ENCODE peak calls at places on chromosome X, in six cellular contexts. One of them, this sample, is unnamed.

GRCh38 chrX:123959281-123960063 is 2.0 kb upstream of the STAG2 start:
- DNase-seq in stimulated activated CD8-positive, alpha-beta memory T cell treated with anti-CD3 and anti-CD28 coated beads, Interleukin-2, amount 100 ng/mL, for 48 hours: no peak
- DNase-seq in activated naive CD8-positive, alpha-beta T cell treated with anti-CD3 and anti-CD28 coated beads, Interleukin-2, amount 10 ng/mL, durations not matched to agents 7 days and 5 days: peak
- DNase-seq in cerebellar cortex: peak
- DNase-seq in activated CD4-positive, alpha-beta T cell treated with anti-CD3 and anti-CD28 coated beads, Interleukin-2, amount 50 U/mL, for 1 hour: peak
- DNase-seq in left cardiac atrium: peak
- DNase-seq in this sample: peak

GRCh38 chrX:150146271-150146888 is 208.1 kb upstream of the EOLA2 start:
- DNase-seq in activated naive CD8-positive, alpha-beta T cell treated with anti-CD3 and anti-CD28 coated beads, Interleukin-2, amount 10 ng/mL, durations not matched to agents 7 days and 5 days: no peak
- DNase-seq in cerebellar cortex: no peak
- DNase-seq in activated CD4-positive, alpha-beta T cell treated with anti-CD3 and anti-CD28 coated beads, Interleukin-2, amount 50 U/mL, for 1 hour: no peak
- DNase-seq in stimulated activated CD8-positive, alpha-beta memory T cell treated with anti-CD3 and anti-CD28 coated beads, Interleukin-2, amount 100 ng/mL, for 48 hours: no peak
- DNase-seq in left cardiac atrium: peak
- DNase-seq in this sample: no peak

GRCh38 chrX:36573720-36574119 is 434.4 kb upstream of the FAM47C start:
- DNase-seq in stimulated activated CD8-positive, alpha-beta memory T cell treated with anti-CD3 and anti-CD28 coated beads, Interleukin-2, amount 100 ng/mL, for 48 hours: no peak
- DNase-seq in activated naive CD8-positive, alpha-beta T cell treated with anti-CD3 and anti-CD28 coated beads, Interleukin-2, amount 10 ng/mL, durations not matched to agents 7 days and 5 days: no peak
- DNase-seq in cerebellar cortex: no peak
- DNase-seq in activated CD4-positive, alpha-beta T cell treated with anti-CD3 and anti-CD28 coated beads, Interleukin-2, amount 50 U/mL, for 1 hour: no peak
- DNase-seq in left cardiac atrium: no peak
- DNase-seq in this sample: no peak

GRCh38 chrX:12080265-12080664 is 58.0 kb upstream of the FRMPD4 start:
- DNase-seq in stimulated activated CD8-positive, alpha-beta memory T cell treated with anti-CD3 and anti-CD28 coated beads, Interleukin-2, amount 100 ng/mL, for 48 hours: no peak
- DNase-seq in activated CD4-positive, alpha-beta T cell treated with anti-CD3 and anti-CD28 coated beads, Interleukin-2, amount 50 U/mL, for 1 hour: no peak
- DNase-seq in cerebellar cortex: peak
- DNase-seq in activated naive CD8-positive, alpha-beta T cell treated with anti-CD3 and anti-CD28 coated beads, Interleukin-2, amount 10 ng/mL, durations not matched to agents 7 days and 5 days: no peak
- DNase-seq in left cardiac atrium: no peak
- DNase-seq in this sample: no peak

GRCh38 chrX:38879631-38880220 is 78.5 kb downstream of the MID1IP1 start:
- DNase-seq in left cardiac atrium: no peak
- DNase-seq in activated naive CD8-positive, alpha-beta T cell treated with anti-CD3 and anti-CD28 coated beads, Interleukin-2, amount 10 ng/mL, durations not matched to agents 7 days and 5 days: no peak
- DNase-seq in stimulated activated CD8-positive, alpha-beta memory T cell treated with anti-CD3 and anti-CD28 coated beads, Interleukin-2, amount 100 ng/mL, for 48 hours: no peak
- DNase-seq in activated CD4-positive, alpha-beta T cell treated with anti-CD3 and anti-CD28 coated beads, Interleukin-2, amount 50 U/mL, for 1 hour: no peak
- DNase-seq in cerebellar cortex: no peak
- DNase-seq in this sample: peak

GRCh38 chrX:68196939-68197791 is 236.1 kb downstream of the OPHN1 start:
- DNase-seq in activated naive CD8-positive, alpha-beta T cell treated with anti-CD3 and anti-CD28 coated beads, Interleukin-2, amount 10 ng/mL, durations not matched to agents 7 days and 5 days: no peak
- DNase-seq in activated CD4-positive, alpha-beta T cell treated with anti-CD3 and anti-CD28 coated beads, Interleukin-2, amount 50 U/mL, for 1 hour: no peak
- DNase-seq in cerebellar cortex: peak
- DNase-seq in left cardiac atrium: no peak
- DNase-seq in stimulated activated CD8-positive, alpha-beta memory T cell treated with anti-CD3 and anti-CD28 coated beads, Interleukin-2, amount 100 ng/mL, for 48 hours: no peak
- DNase-seq in this sample: no peak

GRCh38 chrX:10379848-10380247 is 223.1 kb downstream of the CLCN4 start:
- DNase-seq in stimulated activated CD8-positive, alpha-beta memory T cell treated with anti-CD3 and anti-CD28 coated beads, Interleukin-2, amount 100 ng/mL, for 48 hours: no peak
- DNase-seq in left cardiac atrium: no peak
- DNase-seq in activated CD4-positive, alpha-beta T cell treated with anti-CD3 and anti-CD28 coated beads, Interleukin-2, amount 50 U/mL, for 1 hour: no peak
- DNase-seq in cerebellar cortex: no peak
- DNase-seq in activated naive CD8-positive, alpha-beta T cell treated with anti-CD3 and anti-CD28 coated beads, Interleukin-2, amount 10 ng/mL, durations not matched to agents 7 days and 5 days: no peak
- DNase-seq in this sample: no peak

GRCh38 chrX:48948589-48948988 is 8.8 kb downstream of the OTUD5 start:
- DNase-seq in stimulated activated CD8-positive, alpha-beta memory T cell treated with anti-CD3 and anti-CD28 coated beads, Interleukin-2, amount 100 ng/mL, for 48 hours: no peak
- DNase-seq in activated naive CD8-positive, alpha-beta T cell treated with anti-CD3 and anti-CD28 coated beads, Interleukin-2, amount 10 ng/mL, durations not matched to agents 7 days and 5 days: no peak
- DNase-seq in cerebellar cortex: no peak
- DNase-seq in left cardiac atrium: no peak
- DNase-seq in activated CD4-positive, alpha-beta T cell treated with anti-CD3 and anti-CD28 coated beads, Interleukin-2, amount 50 U/mL, for 1 hour: no peak
- DNase-seq in this sample: no peak

GRCh38 chrX:154490021-154490413 is 412 bp downstream of the SLC10A3 start:
- DNase-seq in stimulated activated CD8-positive, alpha-beta memory T cell treated with anti-CD3 and anti-CD28 coated beads, Interleukin-2, amount 100 ng/mL, for 48 hours: no peak
- DNase-seq in activated CD4-positive, alpha-beta T cell treated with anti-CD3 and anti-CD28 coated beads, Interleukin-2, amount 50 U/mL, for 1 hour: no peak
- DNase-seq in activated naive CD8-positive, alpha-beta T cell treated with anti-CD3 and anti-CD28 coated beads, Interleukin-2, amount 10 ng/mL, durations not matched to agents 7 days and 5 days: no peak
- DNase-seq in left cardiac atrium: peak
- DNase-seq in cerebellar cortex: peak
- DNase-seq in this sample: no peak

GRCh38 chrX:124388562-124388961 is 42.2 kb downstream of the SH2D1A start:
- DNase-seq in stimulated activated CD8-positive, alpha-beta memory T cell treated with anti-CD3 and anti-CD28 coated beads, Interleukin-2, amount 100 ng/mL, for 48 hours: peak
- DNase-seq in activated naive CD8-positive, alpha-beta T cell treated with anti-CD3 and anti-CD28 coated beads, Interleukin-2, amount 10 ng/mL, durations not matched to agents 7 days and 5 days: peak
- DNase-seq in cerebellar cortex: peak
- DNase-seq in activated CD4-positive, alpha-beta T cell treated with anti-CD3 and anti-CD28 coated beads, Interleukin-2, amount 50 U/mL, for 1 hour: peak
- DNase-seq in left cardiac atrium: peak
- DNase-seq in this sample: peak

GRCh38 chrX:9291666-9292065 is 173.2 kb upstream of the TBL1X start:
- DNase-seq in stimulated activated CD8-positive, alpha-beta memory T cell treated with anti-CD3 and anti-CD28 coated beads, Interleukin-2, amount 100 ng/mL, for 48 hours: no peak
- DNase-seq in activated CD4-positive, alpha-beta T cell treated with anti-CD3 and anti-CD28 coated beads, Interleukin-2, amount 50 U/mL, for 1 hour: no peak
- DNase-seq in cerebellar cortex: no peak
- DNase-seq in activated naive CD8-positive, alpha-beta T cell treated with anti-CD3 and anti-CD28 coated beads, Interleukin-2, amount 10 ng/mL, durations not matched to agents 7 days and 5 days: no peak
- DNase-seq in left cardiac atrium: no peak
- DNase-seq in this sample: no peak

GRCh38 chrX:77009691-77010090 is 437.5 kb upstream of the FGF16 start:
- DNase-seq in activated CD4-positive, alpha-beta T cell treated with anti-CD3 and anti-CD28 coated beads, Interleukin-2, amount 50 U/mL, for 1 hour: no peak
- DNase-seq in activated naive CD8-positive, alpha-beta T cell treated with anti-CD3 and anti-CD28 coated beads, Interleukin-2, amount 10 ng/mL, durations not matched to agents 7 days and 5 days: no peak
- DNase-seq in left cardiac atrium: no peak
- DNase-seq in stimulated activated CD8-positive, alpha-beta memory T cell treated with anti-CD3 and anti-CD28 coated beads, Interleukin-2, amount 100 ng/mL, for 48 hours: no peak
- DNase-seq in cerebellar cortex: no peak
- DNase-seq in this sample: no peak

GRCh38 chrX:8879750-8880149 is 78.6 kb upstream of the FAM9A start:
- DNase-seq in stimulated activated CD8-positive, alpha-beta memory T cell treated with anti-CD3 and anti-CD28 coated beads, Interleukin-2, amount 100 ng/mL, for 48 hours: peak
- DNase-seq in activated CD4-positive, alpha-beta T cell treated with anti-CD3 and anti-CD28 coated beads, Interleukin-2, amount 50 U/mL, for 1 hour: peak
- DNase-seq in cerebellar cortex: no peak
- DNase-seq in activated naive CD8-positive, alpha-beta T cell treated with anti-CD3 and anti-CD28 coated beads, Interleukin-2, amount 10 ng/mL, durations not matched to agents 7 days and 5 days: peak
- DNase-seq in left cardiac atrium: no peak
- DNase-seq in this sample: no peak

GRCh38 chrX:84156831-84157230 is 31.2 kb downstream of the RPS6KA6 start:
- DNase-seq in cerebellar cortex: no peak
- DNase-seq in activated naive CD8-positive, alpha-beta T cell treated with anti-CD3 and anti-CD28 coated beads, Interleukin-2, amount 10 ng/mL, durations not matched to agents 7 days and 5 days: no peak
- DNase-seq in activated CD4-positive, alpha-beta T cell treated with anti-CD3 and anti-CD28 coated beads, Interleukin-2, amount 50 U/mL, for 1 hour: no peak
- DNase-seq in stimulated activated CD8-positive, alpha-beta memory T cell treated with anti-CD3 and anti-CD28 coated beads, Interleukin-2, amount 100 ng/mL, for 48 hours: no peak
- DNase-seq in left cardiac atrium: no peak
- DNase-seq in this sample: no peak

GRCh38 chrX:25012793-25013592 is 2.8 kb downstream of the ARX start:
- DNase-seq in activated CD4-positive, alpha-beta T cell treated with anti-CD3 and anti-CD28 coated beads, Interleukin-2, amount 50 U/mL, for 1 hour: no peak
- DNase-seq in stimulated activated CD8-positive, alpha-beta memory T cell treated with anti-CD3 and anti-CD28 coated beads, Interleukin-2, amount 100 ng/mL, for 48 hours: no peak
- DNase-seq in activated naive CD8-positive, alpha-beta T cell treated with anti-CD3 and anti-CD28 coated beads, Interleukin-2, amount 10 ng/mL, durations not matched to agents 7 days and 5 days: peak
- DNase-seq in left cardiac atrium: no peak
- DNase-seq in cerebellar cortex: no peak
- DNase-seq in this sample: no peak

GRCh38 chrX:356385-357034 is 30.2 kb downstream of the PPP2R3B start:
- DNase-seq in activated CD4-positive, alpha-beta T cell treated with anti-CD3 and anti-CD28 coated beads, Interleukin-2, amount 50 U/mL, for 1 hour: no peak
- DNase-seq in stimulated activated CD8-positive, alpha-beta memory T cell treated with anti-CD3 and anti-CD28 coated beads, Interleukin-2, amount 100 ng/mL, for 48 hours: no peak
- DNase-seq in left cardiac atrium: no peak
- DNase-seq in activated naive CD8-positive, alpha-beta T cell treated with anti-CD3 and anti-CD28 coated beads, Interleukin-2, amount 10 ng/mL, durations not matched to agents 7 days and 5 days: no peak
- DNase-seq in cerebellar cortex: no peak
- DNase-seq in this sample: no peak

GRCh38 chrX:103697687-103698086 is 11.2 kb upstream of the MORF4L2 start:
- DNase-seq in left cardiac atrium: no peak
- DNase-seq in stimulated activated CD8-positive, alpha-beta memory T cell treated with anti-CD3 and anti-CD28 coated beads, Interleukin-2, amount 100 ng/mL, for 48 hours: no peak
- DNase-seq in activated CD4-positive, alpha-beta T cell treated with anti-CD3 and anti-CD28 coated beads, Interleukin-2, amount 50 U/mL, for 1 hour: no peak
- DNase-seq in activated naive CD8-positive, alpha-beta T cell treated with anti-CD3 and anti-CD28 coated beads, Interleukin-2, amount 10 ng/mL, durations not matched to agents 7 days and 5 days: no peak
- DNase-seq in cerebellar cortex: no peak
- DNase-seq in this sample: no peak

GRCh38 chrX:44962944-44963343 is 90.0 kb downstream of the KDM6A start:
- DNase-seq in activated naive CD8-positive, alpha-beta T cell treated with anti-CD3 and anti-CD28 coated beads, Interleukin-2, amount 10 ng/mL, durations not matched to agents 7 days and 5 days: no peak
- DNase-seq in stimulated activated CD8-positive, alpha-beta memory T cell treated with anti-CD3 and anti-CD28 coated beads, Interleukin-2, amount 100 ng/mL, for 48 hours: no peak
- DNase-seq in cerebellar cortex: no peak
- DNase-seq in activated CD4-positive, alpha-beta T cell treated with anti-CD3 and anti-CD28 coated beads, Interleukin-2, amount 50 U/mL, for 1 hour: no peak
- DNase-seq in left cardiac atrium: no peak
- DNase-seq in this sample: no peak

GRCh38 chrX:103063918-103064434 is at the start of gene BEX1:
- DNase-seq in activated naive CD8-positive, alpha-beta T cell treated with anti-CD3 and anti-CD28 coated beads, Interleukin-2, amount 10 ng/mL, durations not matched to agents 7 days and 5 days: no peak
- DNase-seq in stimulated activated CD8-positive, alpha-beta memory T cell treated with anti-CD3 and anti-CD28 coated beads, Interleukin-2, amount 100 ng/mL, for 48 hours: peak
- DNase-seq in activated CD4-positive, alpha-beta T cell treated with anti-CD3 and anti-CD28 coated beads, Interleukin-2, amount 50 U/mL, for 1 hour: no peak
- DNase-seq in cerebellar cortex: peak
- DNase-seq in left cardiac atrium: peak
- DNase-seq in this sample: peak

GRCh38 chrX:68865300-68865699 is 36.5 kb downstream of the EFNB1 start:
- DNase-seq in stimulated activated CD8-positive, alpha-beta memory T cell treated with anti-CD3 and anti-CD28 coated beads, Interleukin-2, amount 100 ng/mL, for 48 hours: no peak
- DNase-seq in cerebellar cortex: no peak
- DNase-seq in activated CD4-positive, alpha-beta T cell treated with anti-CD3 and anti-CD28 coated beads, Interleukin-2, amount 50 U/mL, for 1 hour: no peak
- DNase-seq in left cardiac atrium: no peak
- DNase-seq in activated naive CD8-positive, alpha-beta T cell treated with anti-CD3 and anti-CD28 coated beads, Interleukin-2, amount 10 ng/mL, durations not matched to agents 7 days and 5 days: no peak
- DNase-seq in this sample: no peak

GRCh38 chrX:13372203-13372980 is 52.5 kb upstream of the ATXN3L start:
- DNase-seq in stimulated activated CD8-positive, alpha-beta memory T cell treated with anti-CD3 and anti-CD28 coated beads, Interleukin-2, amount 100 ng/mL, for 48 hours: no peak
- DNase-seq in left cardiac atrium: no peak
- DNase-seq in activated naive CD8-positive, alpha-beta T cell treated with anti-CD3 and anti-CD28 coated beads, Interleukin-2, amount 10 ng/mL, durations not matched to agents 7 days and 5 days: no peak
- DNase-seq in cerebellar cortex: no peak
- DNase-seq in activated CD4-positive, alpha-beta T cell treated with anti-CD3 and anti-CD28 coated beads, Interleukin-2, amount 50 U/mL, for 1 hour: no peak
- DNase-seq in this sample: no peak

GRCh38 chrX:72621619-72622485 is 49.2 kb upstream of the HDAC8 start:
- DNase-seq in activated CD4-positive, alpha-beta T cell treated with anti-CD3 and anti-CD28 coated beads, Interleukin-2, amount 50 U/mL, for 1 hour: no peak
- DNase-seq in cerebellar cortex: no peak
- DNase-seq in left cardiac atrium: no peak
- DNase-seq in activated naive CD8-positive, alpha-beta T cell treated with anti-CD3 and anti-CD28 coated beads, Interleukin-2, amount 10 ng/mL, durations not matched to agents 7 days and 5 days: no peak
- DNase-seq in stimulated activated CD8-positive, alpha-beta memory T cell treated with anti-CD3 and anti-CD28 coated beads, Interleukin-2, amount 100 ng/mL, for 48 hours: no peak
- DNase-seq in this sample: no peak

GRCh38 chrX:6226646-6227444 is 1.8 kb downstream of the NLGN4X start:
- DNase-seq in left cardiac atrium: peak
- DNase-seq in cerebellar cortex: no peak
- DNase-seq in activated CD4-positive, alpha-beta T cell treated with anti-CD3 and anti-CD28 coated beads, Interleukin-2, amount 50 U/mL, for 1 hour: no peak
- DNase-seq in activated naive CD8-positive, alpha-beta T cell treated with anti-CD3 and anti-CD28 coated beads, Interleukin-2, amount 10 ng/mL, durations not matched to agents 7 days and 5 days: peak
- DNase-seq in stimulated activated CD8-positive, alpha-beta memory T cell treated with anti-CD3 and anti-CD28 coated beads, Interleukin-2, amount 100 ng/mL, for 48 hours: no peak
- DNase-seq in this sample: peak

GRCh38 chrX:69555396-69556023 is 51.4 kb downstream of the NALF2 start:
- DNase-seq in cerebellar cortex: no peak
- DNase-seq in activated naive CD8-positive, alpha-beta T cell treated with anti-CD3 and anti-CD28 coated beads, Interleukin-2, amount 10 ng/mL, durations not matched to agents 7 days and 5 days: no peak
- DNase-seq in stimulated activated CD8-positive, alpha-beta memory T cell treated with anti-CD3 and anti-CD28 coated beads, Interleukin-2, amount 100 ng/mL, for 48 hours: no peak
- DNase-seq in left cardiac atrium: no peak
- DNase-seq in activated CD4-positive, alpha-beta T cell treated with anti-CD3 and anti-CD28 coated beads, Interleukin-2, amount 50 U/mL, for 1 hour: no peak
- DNase-seq in this sample: peak

This sample was measured in heart right ventricle.